ENCODE peak calls at places on chromosomes 7 and 10, in six cellular contexts. X, J, V, W, A and C are unnamed samples. For H3K9me2, the result is how much of the 10 kb centered on the place peaks cover.

GRCh38 chr7:67614843-67615242 is 618.2 kb downstream of the TYW1 start:
- DNase-seq in X (no peak), J (no peak), V (no peak), W (no peak), A (no peak), C (no peak)

GRCh38 chr10:5428133-5428532 is 15.8 kb downstream of the NET1 start:
- DNase-seq in X (no peak), J (no peak), V (no peak), W (no peak), A (no peak), C (no peak)

GRCh38 chr7:131072505-131073091 is 255.1 kb upstream of the MKLN1 start:
- DNase-seq in X (peak), J (peak), V (no peak), W (no peak), A (peak), C (no peak)

GRCh38 chr7:30771859-30772429 is 727 bp downstream of the MINDY4 start:
- DNase-seq in X (no peak), J (peak), V (no peak), W (peak), A (no peak), C (peak)

GRCh38 chr10:5890519-5890878 is 456 bp downstream of the FBH1 start:
- DNase-seq in X (peak), J (peak), V (no peak), W (no peak), A (peak), C (peak)

GRCh38 chr7:98802088-98802780 is 67.6 kb downstream of the TMEM130 start:
- DNase-seq in X (peak), J (peak), V (peak), W (peak), A (peak), C (peak)

GRCh38 chr7:1403844-1404404 is 55.3 kb downstream of the MICALL2 start:
- DNase-seq in X (peak), J (peak), V (no peak), W (no peak), A (peak), C (no peak)

GRCh38 chr7:75762350-75762917 is 9.6 kb downstream of the CCL26 start:
- DNase-seq in X (peak), J (peak), V (peak), W (no peak), A (peak), C (peak)

GRCh38 chr7:91288208-91288824 is 24.1 kb downstream of the FZD1 start:
- DNase-seq in X (peak), J (peak), V (peak), W (no peak), A (peak), C (peak)

GRCh38 chr10:132065491-132066105 is at the start of gene JAKMIP3:
- DNase-seq in X (peak), J (peak), V (no peak), W (peak), A (peak), C (no peak)

GRCh38 chr10:47027812-47028260 is 116.6 kb downstream of the PTPN20 start:
- DNase-seq in X (no peak), J (no peak), V (no peak), W (no peak), A (no peak), C (no peak)

GRCh38 chr7:70336536-70336935 is 738.3 kb downstream of the AUTS2 start:
- DNase-seq in X (no peak), J (no peak), V (no peak), W (no peak), A (no peak), C (no peak)

GRCh38 chr7:1737523-1737922 is 67.4 kb downstream of the ELFN1 start:
- DNase-seq in X (no peak), J (no peak), V (no peak), W (no peak), A (no peak), C (no peak)

GRCh38 chr7:23469150-23469960 is 936 bp downstream of the IGF2BP3 start:
- DNase-seq in X (no peak), J (peak), V (no peak), W (peak), A (no peak), C (no peak)

GRCh38 chr7:23468721-23469149 is 1.6 kb downstream of the IGF2BP3 start:
- DNase-seq in X (no peak), J (no peak), V (no peak), W (peak), A (peak), C (no peak)

GRCh38 chr7:23467281-23467680 is 3.0 kb downstream of the IGF2BP3 start:
- DNase-seq in X (no peak), J (peak), V (no peak), W (no peak), A (peak), C (no peak)

GRCh38 chr7:23469961-23470250 is 385 bp downstream of the IGF2BP3 start:
- DNase-seq in X (no peak), J (no peak), V (no peak), W (peak), A (no peak), C (no peak)

DNA sequence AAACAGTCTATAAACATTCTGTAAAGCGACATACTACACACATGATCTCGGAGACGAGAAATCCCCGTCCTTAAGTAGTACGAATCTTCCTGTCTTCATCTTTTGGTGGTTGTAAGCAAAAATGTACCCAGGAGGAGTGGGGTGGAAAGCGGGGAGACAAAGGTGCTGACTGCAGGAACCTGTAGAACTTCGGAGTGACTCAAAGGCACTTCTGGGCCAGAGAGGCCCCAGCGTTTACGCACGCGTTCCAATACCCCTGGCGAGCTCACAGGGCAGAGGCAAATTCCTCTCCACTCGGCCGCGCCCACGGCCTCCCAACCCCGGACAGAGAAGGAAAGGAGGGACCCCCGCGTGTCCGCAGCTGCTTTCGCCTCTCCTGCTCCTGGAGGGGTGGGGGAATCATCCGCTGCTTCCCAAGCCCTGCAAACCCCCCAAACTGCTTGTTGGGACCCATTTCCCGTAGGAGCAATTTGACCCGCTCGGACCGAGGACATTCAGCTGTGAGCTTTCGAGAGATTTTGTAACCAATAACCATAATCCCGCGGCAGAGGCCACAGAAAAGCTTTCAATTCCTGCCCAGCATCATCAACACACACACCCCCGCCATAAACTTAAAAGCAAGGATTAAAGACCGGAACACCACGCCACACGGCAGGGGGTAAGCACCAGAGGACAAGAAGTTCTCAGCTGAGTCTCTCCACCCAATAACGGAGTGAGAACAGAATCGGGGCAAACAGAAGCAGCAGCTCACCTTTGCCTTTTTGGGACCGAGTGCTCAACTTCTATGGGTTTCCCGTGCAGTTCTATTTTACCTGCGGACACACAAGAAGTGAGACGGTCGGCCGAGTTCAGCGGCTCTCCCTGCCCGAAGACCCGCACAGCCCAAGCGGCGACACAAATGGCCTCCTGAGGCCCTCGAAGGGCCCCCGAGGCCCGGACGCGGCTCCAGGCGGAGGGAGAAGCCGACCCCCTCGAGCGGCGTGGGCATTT is 2.3 kb downstream of the IGF2BP3 start:
- DNase-seq in X (peak), J (peak), V (no peak), W (peak), A (peak), C (peak)
- TF ChIP-seq EZH2 in X (no peak), J (no peak), V (no peak), W (no peak), A (no peak), C (no peak)

GRCh38 chr10:75371010-75371409 is 30.6 kb downstream of the ZNF503 start:
- DNase-seq in X (no peak), J (no peak), V (no peak), W (no peak), A (no peak), C (no peak)
- H3K9me2 ChIP-seq in X (under half), J (under half), V (under half), W (under half), A (under half), C (under half)

GRCh38 chr10:110644598-110645462 is 694 bp downstream of the RBM20 start:
- DNase-seq in X (no peak), J (no peak), V (no peak), W (no peak), A (no peak), C (no peak)
- TF ChIP-seq EZH2 in X (no peak), J (peak), V (no peak), W (no peak), A (peak), C (no peak)

GRCh38 chr10:84388148-84388547 is 59.8 kb downstream of the CCSER2 start:
- DNase-seq in X (no peak), J (no peak), V (no peak), W (no peak), A (no peak), C (no peak)
- H3K9me2 ChIP-seq in X (under half), J (under half), V (under half), W (under half), A (under half), C (under half)

GRCh38 chr7:150341263-150342118 is at the start of gene RARRES2:
- DNase-seq in X (no peak), J (no peak), V (no peak), W (no peak), A (peak), C (no peak)

GRCh38 chr7:150340875-150341262 is 560 bp downstream of the RARRES2 start:
- DNase-seq in X (no peak), J (no peak), V (no peak), W (no peak), A (no peak), C (no peak)

GRCh38 chr7:150343225-150343624 is 1.8 kb upstream of the RARRES2 start:
- DNase-seq in X (no peak), J (no peak), V (no peak), W (no peak), A (no peak), C (no peak)

GRCh38 chr7:150340024-150340749 is 1.2 kb downstream of the RARRES2 start:
- DNase-seq in X (no peak), J (peak), V (no peak), W (no peak), A (peak), C (no peak)

DNA sequence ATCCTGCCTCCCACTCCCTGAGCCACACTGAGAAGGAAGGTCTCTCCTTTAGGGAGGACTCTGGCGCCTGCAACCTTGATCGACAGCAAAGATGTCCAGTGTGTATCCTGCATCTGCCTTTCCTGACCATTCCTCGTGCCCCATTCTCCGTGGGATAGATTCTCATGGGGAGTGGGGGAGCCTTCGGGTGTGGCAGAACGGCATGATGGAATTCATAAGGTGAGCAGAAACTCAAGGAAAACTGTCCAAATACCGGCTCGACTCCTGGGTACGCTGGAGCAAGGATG is 633 bp upstream of the RARRES2 start:
- DNase-seq in X (no peak), J (no peak), V (no peak), W (no peak), A (no peak), C (no peak)
- TF ChIP-seq EZH2 in X (no peak), J (no peak), V (no peak), W (no peak), A (no peak), C (no peak)

GRCh38 chr7:17907014-17907413 is 33.3 kb downstream of the SNX13 start:
- DNase-seq in X (peak), J (peak), V (no peak), W (no peak), A (no peak), C (no peak)

GRCh38 chr7:17912050-17912449 is 28.2 kb downstream of the SNX13 start:
- DNase-seq in X (no peak), J (peak), V (no peak), W (no peak), A (no peak), C (no peak)

GRCh38 chr7:17912536-17913235 is 27.6 kb downstream of the SNX13 start:
- DNase-seq in X (no peak), J (no peak), V (no peak), W (no peak), A (no peak), C (no peak)

GRCh38 chr7:17913250-17913649 is 27.0 kb downstream of the SNX13 start:
- DNase-seq in X (no peak), J (no peak), V (no peak), W (no peak), A (no peak), C (no peak)

GRCh38 chr7:17910377-17910776 is 29.9 kb downstream of the SNX13 start:
- DNase-seq in X (no peak), J (no peak), V (no peak), W (no peak), A (no peak), C (no peak)
- H3K9me2 ChIP-seq in X (under half), J (under half), V (under half), W (under half), A (under half), C (under half)

GRCh38 chr10:49610735-49611165 is 640 bp downstream of the SLC18A3 start:
- DNase-seq in X (no peak), J (no peak), V (no peak), W (no peak), A (no peak), C (no peak)
- TF ChIP-seq EZH2 in X (no peak), J (peak), V (no peak), W (no peak), A (peak), C (no peak)